ENCODE peak calls at places on chromosome 19, in six cellular contexts. One of them, this sample, is unnamed.

GRCh38 chr19:55958356-55958755 is 10.7 kb downstream of the NLRP8 start:
- DNase-seq in psoas muscle: no peak
- DNase-seq in mesendoderm: no peak
- DNase-seq in HTR-8/SVneo: peak; percentile 22
- DNase-seq in neural crest cell: no peak
- DNase-seq in HT-29: peak; percentile 29
- DNase-seq in this sample: no peak

GRCh38 chr19:610071-610800 is 20.6 kb downstream of the HCN2 start:
- DNase-seq in psoas muscle: no peak
- DNase-seq in mesendoderm: no peak
- DNase-seq in HTR-8/SVneo: no peak
- DNase-seq in neural crest cell: no peak
- DNase-seq in HT-29: peak; percentile 13
- DNase-seq in this sample: no peak

GRCh38 chr19:45473366-45474190 is 5.8 kb downstream of the FOSB start:
- DNase-seq in psoas muscle: no peak
- DNase-seq in mesendoderm: peak; percentile 36
- DNase-seq in HTR-8/SVneo: no peak
- DNase-seq in neural crest cell: no peak
- DNase-seq in HT-29: peak; percentile 74
- DNase-seq in this sample: peak; percentile 34

GRCh38 chr19:55418185-55418584 is 10.6 kb upstream of the UBE2S start:
- DNase-seq in psoas muscle: no peak
- DNase-seq in mesendoderm: peak; percentile 82
- DNase-seq in HTR-8/SVneo: peak; percentile 89
- DNase-seq in neural crest cell: peak; percentile 70
- DNase-seq in HT-29: peak; percentile 95
- DNase-seq in this sample: peak; percentile 84

GRCh38 chr19:52725528-52725961 is 9.3 kb downstream of the ZNF611 start:
- DNase-seq in psoas muscle: no peak
- DNase-seq in mesendoderm: no peak
- DNase-seq in HTR-8/SVneo: no peak
- DNase-seq in neural crest cell: no peak
- DNase-seq in HT-29: no peak
- DNase-seq in this sample: no peak

GRCh38 chr19:46999878-47000277 is 19.8 kb upstream of the NPAS1 start:
- DNase-seq in psoas muscle: no peak
- DNase-seq in mesendoderm: no peak
- DNase-seq in HTR-8/SVneo: no peak
- DNase-seq in neural crest cell: no peak
- DNase-seq in HT-29: no peak
- DNase-seq in this sample: no peak

GRCh38 chr19:43784981-43785808 is 4.4 kb upstream of the KCNN4 start:
- DNase-seq in psoas muscle: peak; percentile 46
- DNase-seq in mesendoderm: peak; percentile 84
- DNase-seq in HTR-8/SVneo: peak; percentile 62
- DNase-seq in neural crest cell: peak; percentile 60
- DNase-seq in HT-29: peak; percentile 97
- DNase-seq in this sample: peak; percentile 82

GRCh38 chr19:480016-480855 is 16.1 kb upstream of the MADCAM1 start:
- DNase-seq in psoas muscle: peak; percentile 84
- DNase-seq in mesendoderm: peak; percentile 77
- DNase-seq in HTR-8/SVneo: no peak
- DNase-seq in neural crest cell: peak; percentile 86
- DNase-seq in HT-29: peak; percentile 62
- DNase-seq in this sample: peak; percentile 86

GRCh38 chr19:13044160-13044853 is 49.0 kb downstream of the NFIX start:
- DNase-seq in psoas muscle: no peak
- DNase-seq in mesendoderm: no peak
- DNase-seq in HTR-8/SVneo: no peak
- DNase-seq in neural crest cell: no peak
- DNase-seq in HT-29: no peak
- DNase-seq in this sample: no peak

GRCh38 chr19:45629704-45630103 is 9.5 kb downstream of the EML2 start:
- DNase-seq in psoas muscle: no peak
- DNase-seq in mesendoderm: no peak
- DNase-seq in HTR-8/SVneo: no peak
- DNase-seq in neural crest cell: no peak
- DNase-seq in HT-29: no peak
- DNase-seq in this sample: no peak

GRCh38 chr19:3606690-3607289 is at the start of gene TBXA2R:
- DNase-seq in psoas muscle: peak; percentile 84
- DNase-seq in mesendoderm: peak; percentile 49
- DNase-seq in HTR-8/SVneo: peak; percentile 88
- DNase-seq in neural crest cell: no peak
- DNase-seq in HT-29: no peak
- DNase-seq in this sample: peak; percentile 55

GRCh38 chr19:7349961-7350711 is 1.4 kb downstream of the ARHGEF18 start:
- DNase-seq in psoas muscle: no peak
- DNase-seq in mesendoderm: no peak
- DNase-seq in HTR-8/SVneo: no peak
- DNase-seq in neural crest cell: no peak
- DNase-seq in HT-29: no peak
- DNase-seq in this sample: no peak

GRCh38 chr19:55688422-55689218 is 13.6 kb downstream of the EPN1 start:
- DNase-seq in psoas muscle: no peak
- DNase-seq in mesendoderm: no peak
- DNase-seq in HTR-8/SVneo: no peak
- DNase-seq in neural crest cell: no peak
- DNase-seq in HT-29: peak; percentile 88
- DNase-seq in this sample: peak; percentile 75

GRCh38 chr19:56639217-56639616 is 3.7 kb upstream of the SMIM17 start:
- DNase-seq in psoas muscle: no peak
- DNase-seq in mesendoderm: peak; percentile 63
- DNase-seq in HTR-8/SVneo: no peak
- DNase-seq in neural crest cell: no peak
- DNase-seq in HT-29: peak; percentile 22
- DNase-seq in this sample: no peak

GRCh38 chr19:42088471-42089190 is 12.7 kb downstream of the ZNF574 start:
- DNase-seq in psoas muscle: no peak
- DNase-seq in mesendoderm: no peak
- DNase-seq in HTR-8/SVneo: peak; percentile 57
- DNase-seq in neural crest cell: no peak
- DNase-seq in HT-29: no peak
- DNase-seq in this sample: no peak

GRCh38 chr19:574658-575526 is 2.5 kb downstream of the BSG start:
- DNase-seq in psoas muscle: peak; percentile 38
- DNase-seq in mesendoderm: no peak
- DNase-seq in HTR-8/SVneo: no peak
- DNase-seq in neural crest cell: no peak
- DNase-seq in HT-29: peak; percentile 54
- DNase-seq in this sample: peak; percentile 55

GRCh38 chr19:55460670-55461258 is 678 bp downstream of the ISOC2 start:
- DNase-seq in psoas muscle: peak; percentile 86
- DNase-seq in mesendoderm: peak; percentile 93
- DNase-seq in HTR-8/SVneo: peak; percentile 53
- DNase-seq in neural crest cell: peak; percentile 55
- DNase-seq in HT-29: no peak
- DNase-seq in this sample: peak; percentile 91

GRCh38 chr19:1763648-1764292 is 10.5 kb downstream of the ONECUT3 start:
- DNase-seq in psoas muscle: no peak
- DNase-seq in mesendoderm: no peak
- DNase-seq in HTR-8/SVneo: no peak
- DNase-seq in neural crest cell: no peak
- DNase-seq in HT-29: no peak
- DNase-seq in this sample: no peak

GRCh38 chr19:39448271-39448670 is 2.9 kb downstream of the SUPT5H start:
- DNase-seq in psoas muscle: no peak
- DNase-seq in mesendoderm: no peak
- DNase-seq in HTR-8/SVneo: no peak
- DNase-seq in neural crest cell: no peak
- DNase-seq in HT-29: no peak
- DNase-seq in this sample: no peak

GRCh38 chr19:10141973-10142372 is 22.3 kb upstream of the EIF3G start:
- DNase-seq in psoas muscle: no peak
- DNase-seq in mesendoderm: no peak
- DNase-seq in HTR-8/SVneo: no peak
- DNase-seq in neural crest cell: no peak
- DNase-seq in HT-29: no peak
- DNase-seq in this sample: no peak

GRCh38 chr19:2613507-2614295 is 88.8 kb downstream of the GNG7 start:
- DNase-seq in psoas muscle: no peak
- DNase-seq in mesendoderm: peak; percentile 73
- DNase-seq in HTR-8/SVneo: no peak
- DNase-seq in neural crest cell: peak; percentile 45
- DNase-seq in HT-29: no peak
- DNase-seq in this sample: peak; percentile 66

GRCh38 chr19:17103177-17103576 is 27.6 kb downstream of the MYO9B start:
- DNase-seq in psoas muscle: no peak
- DNase-seq in mesendoderm: peak; percentile 74
- DNase-seq in HTR-8/SVneo: no peak
- DNase-seq in neural crest cell: peak; percentile 31
- DNase-seq in HT-29: peak; percentile 13
- DNase-seq in this sample: no peak

GRCh38 chr19:40416918-40417713 is 3.9 kb upstream of the PRX start:
- DNase-seq in psoas muscle: peak; percentile 60
- DNase-seq in mesendoderm: no peak
- DNase-seq in HTR-8/SVneo: no peak
- DNase-seq in neural crest cell: no peak
- DNase-seq in HT-29: peak; percentile 56
- DNase-seq in this sample: no peak

GRCh38 chr19:38290631-38291147 is 13.4 kb upstream of the C19orf33 start:
- DNase-seq in psoas muscle: no peak
- DNase-seq in mesendoderm: no peak
- DNase-seq in HTR-8/SVneo: no peak
- DNase-seq in neural crest cell: no peak
- DNase-seq in HT-29: peak; percentile 87
- DNase-seq in this sample: peak; percentile 48

GRCh38 chr19:16460454-16460853 is 11.3 kb downstream of the EPS15L1 start:
- DNase-seq in psoas muscle: no peak
- DNase-seq in mesendoderm: no peak
- DNase-seq in HTR-8/SVneo: no peak
- DNase-seq in neural crest cell: no peak
- DNase-seq in HT-29: no peak
- DNase-seq in this sample: no peak

GRCh38 chr19:6271721-6272410 is 7.9 kb downstream of the MLLT1 start:
- DNase-seq in psoas muscle: peak; percentile 91
- DNase-seq in mesendoderm: peak; percentile 51
- DNase-seq in HTR-8/SVneo: no peak
- DNase-seq in neural crest cell: no peak
- DNase-seq in HT-29: no peak
- DNase-seq in this sample: peak; percentile 76

GRCh38 chr19:16449330-16449961 is 22.3 kb downstream of the EPS15L1 start:
- DNase-seq in psoas muscle: no peak
- DNase-seq in mesendoderm: no peak
- DNase-seq in HTR-8/SVneo: no peak
- DNase-seq in neural crest cell: no peak
- DNase-seq in HT-29: no peak
- DNase-seq in this sample: no peak

GRCh38 chr19:45468159-45468651 is 409 bp downstream of the FOSB start:
- DNase-seq in psoas muscle: peak; percentile 40
- DNase-seq in mesendoderm: peak; percentile 46
- DNase-seq in HTR-8/SVneo: no peak
- DNase-seq in neural crest cell: peak; percentile 19
- DNase-seq in HT-29: no peak
- DNase-seq in this sample: peak; percentile 57

GRCh38 chr19:48812094-48812929 is 1.5 kb upstream of the BCAT2 start:
- DNase-seq in psoas muscle: peak; percentile 93
- DNase-seq in mesendoderm: peak; percentile 96
- DNase-seq in HTR-8/SVneo: peak; percentile 61
- DNase-seq in neural crest cell: peak; percentile 54
- DNase-seq in HT-29: peak; percentile 61
- DNase-seq in this sample: peak; percentile 93

GRCh38 chr19:14405380-14405757 is 13.8 kb downstream of the DDX39A start:
- DNase-seq in psoas muscle: no peak
- DNase-seq in mesendoderm: peak; percentile 68
- DNase-seq in HTR-8/SVneo: no peak
- DNase-seq in neural crest cell: no peak
- DNase-seq in HT-29: no peak
- DNase-seq in this sample: no peak

GRCh38 chr19:17553256-17553655 is 2.2 kb upstream of the COLGALT1 start:
- DNase-seq in psoas muscle: peak; percentile 65
- DNase-seq in mesendoderm: no peak
- DNase-seq in HTR-8/SVneo: peak; percentile 79
- DNase-seq in neural crest cell: no peak
- DNase-seq in HT-29: no peak
- DNase-seq in this sample: no peak

GRCh38 chr19:58033741-58034475 is at the start of gene ZSCAN1:
- DNase-seq in psoas muscle: peak; percentile 77
- DNase-seq in mesendoderm: peak; percentile 97
- DNase-seq in HTR-8/SVneo: peak; percentile 75
- DNase-seq in neural crest cell: peak; percentile 73
- DNase-seq in HT-29: no peak
- DNase-seq in this sample: peak; percentile 97

GRCh38 chr19:1307755-1308303 is 22.2 kb downstream of the EFNA2 start:
- DNase-seq in psoas muscle: peak; percentile 7
- DNase-seq in mesendoderm: no peak
- DNase-seq in HTR-8/SVneo: no peak
- DNase-seq in neural crest cell: no peak
- DNase-seq in HT-29: no peak
- DNase-seq in this sample: no peak

GRCh38 chr19:16051254-16052025 is 24.9 kb upstream of the TPM4 start:
- DNase-seq in psoas muscle: no peak
- DNase-seq in mesendoderm: no peak
- DNase-seq in HTR-8/SVneo: no peak
- DNase-seq in neural crest cell: no peak
- DNase-seq in HT-29: no peak
- DNase-seq in this sample: no peak

GRCh38 chr19:33268162-33268991 is 34.0 kb downstream of the CEBPA start:
- DNase-seq in psoas muscle: no peak
- DNase-seq in mesendoderm: no peak
- DNase-seq in HTR-8/SVneo: no peak
- DNase-seq in neural crest cell: no peak
- DNase-seq in HT-29: no peak
- DNase-seq in this sample: no peak